ENCODE peak calls at places on chromosomes 7 and 10, in four cellular contexts. I is heart left ventricle, Q is testis, D is spleen. K is an unnamed sample.

GRCh38 chr7:36272567-36273269 is 116.9 kb upstream of the ANLN start:
- DNase-seq in D (no peak), I (no peak), Q (no peak), K (no peak)

GRCh38 chr10:69880301-69881081 is 78.8 kb downstream of the COL13A1 start:
- DNase-seq in D (no peak), I (no peak), Q (no peak), K (no peak)

GRCh38 chr10:105647354-105647753 is 1006.3 kb downstream of the SORCS3 start:
- DNase-seq in Q (no peak), D (no peak), I (no peak), K (no peak)

GRCh38 chr7:99976626-99977025 is 795 bp upstream of the AZGP1 start:
- DNase-seq in Q (no peak), I (no peak), D (no peak), K (no peak)

GRCh38 chr10:133307776-133308430 is 769 bp downstream of the TUBGCP2 start:
- DNase-seq in Q (peak; percentile 93), I (no peak), D (peak; percentile 94), K (peak; percentile 64)

GRCh38 chr7:151696738-151697514 is 177.2 kb upstream of the RHEB start:
- DNase-seq in I (peak; percentile 48), D (no peak), Q (no peak), K (no peak)

GRCh38 chr7:106006906-106007305 is 43.8 kb downstream of the CDHR3 start:
- DNase-seq in Q (no peak), I (no peak), D (no peak), K (no peak)

GRCh38 chr7:26598867-26599266 is 265.5 kb downstream of the SKAP2 start:
- DNase-seq in D (no peak), Q (no peak), I (no peak), K (no peak)

GRCh38 chr7:151038951-151039849 is 9.1 kb upstream of the ASIC3 start:
- DNase-seq in I (peak; percentile 69), D (no peak), Q (peak; percentile 74), K (peak; percentile 23)

GRCh38 chr10:110805292-110805691 is 66.4 kb upstream of the PDCD4 start:
- DNase-seq in D (no peak), Q (no peak), I (no peak), K (no peak)

GRCh38 chr7:100021297-100021696 is 5.9 kb downstream of the ZKSCAN1 start:
- DNase-seq in D (no peak), I (no peak), Q (no peak), K (no peak)

GRCh38 chr10:119438717-119439116 is 103.8 kb downstream of the RGS10 start:
- DNase-seq in I (no peak), Q (no peak), D (no peak), K (no peak)

GRCh38 chr10:114304017-114304565 is 65.0 kb downstream of the VWA2 start:
- DNase-seq in D (peak; percentile 85), I (peak; percentile 82), Q (peak; percentile 91), K (peak; percentile 81)
- H3K27ac ChIP-seq in D (peak overlapping the region; percentile 36), I (peak overlapping the region; percentile 39), Q (no peak overlapping the region), K (peak overlapping the region; percentile 23)

GRCh38 chr10:125656523-125656922 is 26.4 kb downstream of the TEX36 start:
- DNase-seq in D (no peak), I (no peak), Q (no peak), K (no peak)
- TF ChIP-seq POLR2A in D (no peak), I (no peak), Q (no peak), K (no peak)

GRCh38 chr10:24246365-24246764 is 37.4 kb downstream of the KIAA1217 start:
- DNase-seq in Q (no peak), D (no peak), I (no peak), K (no peak)

GRCh38 chr10:24251547-24251946 is 42.6 kb downstream of the KIAA1217 start:
- DNase-seq in I (no peak), Q (no peak), D (no peak), K (no peak)

GRCh38 chr10:24254180-24254579 is 45.2 kb downstream of the KIAA1217 start:
- DNase-seq in D (no peak), I (no peak), Q (no peak), K (no peak)

GRCh38 chr10:24247841-24248240 is 38.9 kb downstream of the KIAA1217 start:
- DNase-seq in Q (no peak), I (no peak), D (no peak), K (no peak)

DNA sequence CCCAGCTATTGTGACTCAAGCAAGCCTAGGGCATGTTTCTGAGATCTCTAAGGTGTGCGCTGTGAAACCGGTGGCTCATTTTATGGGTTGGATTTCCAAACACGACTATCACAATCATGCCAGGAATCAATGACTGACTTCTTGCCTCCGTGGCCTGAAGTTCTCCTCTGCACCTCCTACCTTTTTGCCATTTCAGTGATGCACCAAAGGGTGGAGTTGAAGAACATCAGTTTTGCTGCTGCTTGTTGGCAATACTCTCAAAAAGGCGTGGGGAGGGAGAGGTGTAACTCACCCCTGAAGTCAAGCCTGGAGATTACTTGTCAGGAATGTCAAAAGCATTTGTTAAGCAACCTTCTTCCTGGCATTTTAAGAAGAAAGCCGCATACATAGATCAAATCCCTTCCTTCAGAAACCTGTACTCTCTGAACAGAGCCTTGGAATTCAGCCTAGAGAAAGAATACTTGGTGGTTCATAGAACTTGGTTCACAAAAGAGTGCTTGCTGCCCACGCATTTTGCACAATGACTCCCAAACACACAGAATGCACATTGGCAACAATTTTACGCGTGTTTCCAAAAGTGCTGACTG is 41.0 kb downstream of the KIAA1217 start:
- DNase-seq in D (no peak), Q (peak; percentile 51), I (no peak), K (no peak)
- H3K27ac ChIP-seq in D (no peak overlapping the region), Q (no peak overlapping the region), I (no peak overlapping the region), K (no peak overlapping the region)

GRCh38 chr10:125052146-125052545 is 108.2 kb downstream of the CTBP2 start:
- DNase-seq in D (no peak), Q (no peak), I (no peak), K (no peak)

GRCh38 chr10:125054216-125054615 is 106.1 kb downstream of the CTBP2 start:
- DNase-seq in D (no peak), Q (no peak), I (no peak), K (no peak)

GRCh38 chr10:125049216-125049903 is 107.4 kb downstream of the ZRANB1 start:
- DNase-seq in Q (no peak), I (no peak), D (no peak), K (no peak)

GRCh38 chr10:125043824-125044658 is 102.1 kb downstream of the ZRANB1 start:
- DNase-seq in I (no peak), Q (no peak), D (no peak), K (no peak)

DNA sequence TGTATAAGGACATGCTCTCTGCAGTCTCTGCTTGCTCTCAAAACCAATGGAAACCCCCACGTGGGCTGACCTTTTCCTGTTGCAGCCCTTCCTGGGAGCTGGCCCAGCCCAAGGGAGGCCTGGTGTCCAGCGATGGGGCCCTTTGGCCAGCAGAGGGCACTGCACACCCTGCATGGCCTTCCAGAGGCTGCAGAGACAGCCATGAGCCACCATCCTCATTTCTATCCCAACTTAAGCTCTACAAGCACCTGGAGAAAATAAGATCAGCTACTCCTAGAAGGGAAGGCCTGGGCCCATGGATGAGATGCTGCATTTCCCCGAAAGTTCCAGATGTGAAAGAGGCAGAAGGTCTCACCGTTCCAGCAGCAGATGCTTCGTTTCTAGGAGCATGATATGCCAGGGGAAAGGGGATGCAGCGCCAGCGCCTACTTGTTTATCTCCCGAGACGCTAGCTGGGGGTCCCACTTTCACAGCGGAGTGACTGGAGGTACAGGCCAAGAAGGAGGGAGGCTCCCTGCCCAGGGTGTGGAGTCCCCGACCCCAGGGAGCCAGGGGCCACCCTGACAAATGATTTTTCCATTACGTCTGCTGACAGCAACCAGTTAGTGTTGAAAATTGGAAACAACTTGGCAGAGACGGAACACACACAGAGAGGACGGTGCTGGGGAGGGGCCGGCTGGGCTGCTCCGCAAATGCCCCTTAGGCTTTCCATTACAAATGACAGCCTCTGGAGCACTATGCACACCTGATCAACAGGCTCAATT is 106.4 kb downstream of the ZRANB1 start:
- DNase-seq in Q (peak; percentile 92), D (peak; percentile 93), I (peak; percentile 86), K (peak; percentile 68)
- TF ChIP-seq POLR2A in Q (no peak), D (no peak), I (no peak), K (no peak)

DNA sequence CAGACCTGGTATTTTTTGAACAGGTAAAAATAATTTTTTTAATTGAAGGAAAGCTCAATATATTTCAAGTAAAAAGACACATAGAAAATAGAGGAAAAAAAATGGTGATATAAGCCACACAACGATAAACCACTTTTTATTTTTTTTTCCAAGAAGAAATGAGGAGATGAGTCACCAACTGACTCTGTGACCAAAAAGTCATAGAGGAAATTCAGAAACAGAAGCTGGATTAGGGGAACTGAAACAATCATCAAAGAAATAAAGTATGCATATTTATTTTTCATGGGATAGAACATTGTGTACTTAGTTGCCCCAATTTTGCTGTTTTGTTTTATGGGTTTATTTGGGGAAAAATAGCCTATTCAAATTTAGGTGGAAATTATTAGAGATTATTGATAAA is 176.8 kb upstream of the AGR3 start:
- DNase-seq in D (no peak), I (no peak), Q (no peak), K (no peak)
- H3K27ac ChIP-seq in D (no peak overlapping the region), I (no peak overlapping the region), Q (no peak overlapping the region), K (no peak overlapping the region)

DNA sequence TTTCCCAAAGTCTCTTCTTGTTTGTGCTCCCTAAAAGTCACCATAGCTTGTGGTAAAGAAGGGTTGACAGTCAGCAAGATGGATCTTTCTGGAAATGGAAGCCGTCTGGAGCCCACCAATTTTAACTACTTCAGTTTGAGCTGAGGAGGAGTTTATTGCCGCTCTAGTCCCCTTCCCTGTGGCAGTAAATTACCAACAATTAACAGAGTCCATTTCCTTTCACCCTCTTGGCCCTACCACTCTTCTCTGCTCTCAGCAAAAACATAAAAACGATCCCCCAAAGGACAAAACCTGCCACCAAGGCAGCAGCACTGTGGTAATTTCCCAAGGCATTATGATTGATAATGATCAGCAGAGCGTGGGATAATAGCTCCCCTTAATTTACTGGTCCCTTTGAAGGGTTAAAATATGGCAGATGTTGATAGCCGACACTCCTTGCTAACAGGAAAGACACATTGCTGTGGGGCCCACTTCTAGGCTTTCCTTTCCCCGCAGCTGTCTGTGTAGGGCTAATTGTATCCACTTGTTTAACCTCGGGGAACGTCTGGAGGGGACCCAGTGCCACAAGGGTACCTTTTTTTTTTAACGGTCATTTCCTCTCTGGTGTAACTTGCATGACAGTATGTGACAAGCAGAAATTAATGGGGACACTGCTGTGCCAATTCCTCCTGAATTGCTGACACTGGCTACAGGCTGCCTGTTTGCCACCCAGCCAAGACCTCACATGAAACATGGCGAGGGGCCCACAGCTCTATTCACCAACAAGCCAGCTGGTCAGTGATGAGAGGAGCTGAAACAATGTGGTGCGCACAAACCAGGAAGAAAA is 81.4 kb downstream of the CDK6 start:
- DNase-seq in D (no peak), I (no peak), Q (no peak), K (no peak)
- TF ChIP-seq POLR2A in D (no peak), I (no peak), Q (no peak), K (no peak)

K was measured in tibial nerve.